ENCODE peak calls at places on chromosomes 6 and 20, in nine cellular contexts. K is IMR-90, W is endothelial cell of umbilical vein, Y is cardiac muscle cell, B is GM06990, X is HepG2, U is cardiac fibroblast, E is RWPE1, C is glutamatergic neuron. R is an unnamed sample.

GRCh38 chr20:52103911-52104545 is 87.6 kb downstream of the ZFP64 start:
- DNase-seq in Y (no peak), B (no peak), U (peak; percentile 10), W (peak; percentile 27), K (peak; percentile 14), X (no peak), C (peak; percentile 32), E (peak; percentile 26), R (no peak)

GRCh38 chr6:125904871-125905270 is 51.7 kb upstream of the HINT3 start:
- DNase-seq in W (no peak), X (no peak), B (peak; percentile 40), K (peak; percentile 78), Y (no peak), C (no peak), E (peak; percentile 80), U (peak; percentile 11), R (no peak)

GRCh38 chr6:14037402-14038277 is 79.9 kb upstream of the CD83 start:
- DNase-seq in B (no peak), C (no peak), X (no peak), Y (no peak), U (peak; percentile 61), W (no peak), E (no peak), K (peak; percentile 80), R (no peak)

GRCh38 chr6:83853178-83853967 is at the start of gene RIPPLY2:
- DNase-seq in Y (peak; percentile 64), B (peak; percentile 48), X (no peak), W (peak; percentile 41), E (no peak), C (peak; percentile 77), K (peak; percentile 20), U (peak; percentile 35), R (no peak)

GRCh38 chr6:45822269-45822812 is 193.3 kb downstream of the CLIC5 start:
- DNase-seq in Y (no peak), C (no peak), K (no peak), W (no peak), B (no peak), X (no peak), U (no peak), E (no peak), R (no peak)

GRCh38 chr6:169250660-169251059 is 3.0 kb downstream of the THBS2 start:
- DNase-seq in X (no peak), Y (no peak), W (no peak), K (peak; percentile 95), U (peak; percentile 81), E (peak; percentile 70), B (no peak), C (no peak), R (no peak)

GRCh38 chr20:48797275-48797825 is 30.4 kb downstream of the PREX1 start:
- DNase-seq in Y (no peak), E (no peak), U (no peak), K (no peak), X (no peak), W (no peak), C (no peak), B (no peak), R (no peak)

GRCh38 chr6:112150363-112150762 is 63.0 kb downstream of the FAM229B start:
- DNase-seq in B (no peak), U (no peak), C (no peak), W (no peak), X (no peak), K (peak; percentile 47), E (no peak), Y (no peak), R (no peak)

GRCh38 chr6:95266537-95267258 is 310.6 kb upstream of the MANEA start:
- DNase-seq in B (no peak), K (no peak), W (no peak), C (no peak), Y (no peak), U (no peak), X (no peak), E (no peak), R (no peak)

GRCh38 chr20:15937179-15937578 is 636.1 kb downstream of the KIF16B start:
- DNase-seq in B (peak; percentile 22), W (no peak), C (no peak), X (no peak), K (no peak), U (no peak), Y (no peak), E (no peak), R (no peak)

GRCh38 chr20:62387219-62387913 is 463 bp downstream of the RPS21 start:
- DNase-seq in B (no peak), K (no peak), W (no peak), E (no peak), X (no peak), Y (no peak), U (no peak), C (no peak), R (no peak)

GRCh38 chr20:34311118-34312023 is 8.2 kb upstream of the AHCY start:
- DNase-seq in B (no peak), Y (peak; percentile 16), X (peak; percentile 100), K (no peak), W (no peak), U (no peak), E (no peak), C (peak; percentile 62), R (no peak)

GRCh38 chr20:11216451-11217314 is 542.9 kb upstream of the JAG1 start:
- DNase-seq in E (no peak), B (no peak), W (peak; percentile 88), C (no peak), K (peak; percentile 82), Y (no peak), X (peak; percentile 78), U (peak; percentile 84), R (no peak)

GRCh38 chr20:40471261-40471629 is 217.8 kb downstream of the MAFB start:
- DNase-seq in W (no peak), C (no peak), X (no peak), B (no peak), Y (peak; percentile 69), U (no peak), K (no peak), E (peak; percentile 38), R (no peak)

GRCh38 chr20:6769953-6770831 is 2.7 kb downstream of the BMP2 start:
- DNase-seq in Y (peak; percentile 63), W (peak; percentile 40), K (no peak), B (peak; percentile 3), E (peak; percentile 62), X (no peak), C (peak; percentile 36), U (peak; percentile 47), R (peak; percentile 70)

GRCh38 chr6:113774122-113774835 is 82.9 kb upstream of the MARCKS start:
- DNase-seq in U (peak; percentile 60), Y (peak; percentile 9), E (no peak), W (peak; percentile 12), K (peak; percentile 73), C (no peak), B (no peak), X (no peak), R (no peak)

GRCh38 chr20:1313236-1313964 is 15.5 kb downstream of the SDCBP2 start:
- DNase-seq in X (peak; percentile 71), Y (peak; percentile 83), K (peak; percentile 71), U (peak; percentile 91), C (peak; percentile 89), W (peak; percentile 78), B (no peak), E (peak; percentile 85), R (no peak)

GRCh38 chr20:35499271-35499670 is 30.2 kb downstream of the C20orf173 start:
- DNase-seq in B (no peak), C (no peak), E (no peak), W (no peak), K (no peak), Y (no peak), U (no peak), X (no peak), R (no peak)

GRCh38 chr20:47489448-47489872 is 12.2 kb upstream of the NCOA3 start:
- DNase-seq in B (peak; percentile 68), W (no peak), X (no peak), Y (no peak), C (no peak), K (no peak), E (no peak), U (no peak), R (no peak)

GRCh38 chr6:22636450-22636849 is 67.1 kb downstream of the HDGFL1 start:
- DNase-seq in C (no peak), K (peak; percentile 26), E (no peak), U (no peak), Y (no peak), X (no peak), W (no peak), B (no peak), R (no peak)
- TF ChIP-seq CTCF in C (no peak), K (no peak), E (no peak), U (no peak), Y (no peak), X (no peak), W (no peak), B (no peak), R (no peak)

GRCh38 chr20:13947719-13948118 is 42.7 kb downstream of the SEL1L2 start:
- DNase-seq in K (no peak), X (no peak), B (no peak), W (no peak), C (no peak), Y (no peak), E (no peak), U (no peak), R (no peak)

DNA sequence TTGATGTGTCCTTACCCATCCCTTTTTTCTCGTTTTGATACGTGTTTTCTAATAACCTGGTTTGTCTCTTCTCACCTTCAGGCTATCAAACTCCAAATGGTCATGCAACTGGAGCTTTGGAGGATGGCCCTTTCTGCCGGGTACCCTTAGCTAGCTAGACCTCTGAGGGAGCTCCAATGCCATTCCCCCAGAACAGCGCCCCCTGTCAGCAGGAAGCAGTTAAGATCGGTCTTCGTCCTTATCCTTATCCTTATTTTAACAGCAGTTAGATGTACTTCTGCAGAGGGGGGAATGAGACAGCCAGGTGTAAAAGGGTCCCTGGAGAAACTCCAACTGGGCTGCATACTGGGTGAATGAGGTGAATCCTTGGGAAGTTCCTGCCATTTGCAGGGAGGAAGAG is 37.2 kb downstream of the SEL1L2 start:
- DNase-seq in E (no peak), K (no peak), U (no peak), Y (no peak), X (peak; percentile 26), W (no peak), B (no peak), C (no peak), R (no peak)
- TF ChIP-seq CTCF in E (no peak), K (no peak), U (no peak), Y (no peak), X (peak; percentile 47), W (no peak), B (peak; percentile 30), C (peak; percentile 15), R (peak; percentile 37)

DNA sequence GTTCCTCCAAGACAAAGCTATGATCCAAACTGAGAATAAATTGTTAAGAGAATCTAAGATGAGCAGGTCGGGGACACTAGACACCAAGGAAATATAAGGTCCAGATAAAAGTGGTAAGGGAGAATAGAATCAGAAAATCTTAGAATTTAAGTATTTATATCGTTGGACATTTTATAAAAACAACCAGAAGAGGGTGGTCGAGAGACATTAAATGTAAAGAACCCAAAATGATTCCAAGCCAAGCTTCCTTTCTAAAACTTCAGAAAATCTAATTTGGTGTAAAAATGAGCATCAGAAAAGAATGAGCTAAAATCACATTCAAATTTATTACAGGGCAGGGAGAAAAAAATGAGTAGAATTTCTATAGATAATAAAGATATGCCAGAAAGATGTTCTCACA is 97.8 kb upstream of the OGFRL1 start:
- DNase-seq in E (peak; percentile 30), C (no peak), X (peak; percentile 11), B (no peak), U (peak; percentile 66), Y (peak; percentile 18), W (peak; percentile 41), K (peak; percentile 52), R (no peak)
- TF ChIP-seq CTCF in E (peak; percentile 57), C (peak; percentile 11), X (no peak), B (peak; percentile 14), U (peak; percentile 24), Y (peak; percentile 23), W (peak; percentile 14), K (peak; percentile 67), R (peak; percentile 71)

GRCh38 chr6:107348224-107348623 is 111.1 kb downstream of the PDSS2 start:
- DNase-seq in Y (no peak), U (no peak), X (no peak), E (no peak), W (no peak), C (no peak), B (no peak), K (peak; percentile 59), R (no peak)
- TF ChIP-seq CTCF in Y (no peak), U (no peak), X (no peak), E (no peak), W (no peak), C (no peak), B (no peak), K (no peak), R (no peak)

R was measured in type B pancreatic cell.